ENCODE peak calls at places on chromosomes 5 and 9, in four cellular contexts. X is neuronal stem cell, P is neural progenitor cell, Q is OCI-LY7. U is an unnamed sample.

GRCh38 chr5:21701317-21701716 is 1151.8 kb downstream of the CDH12 start:
- DNase-seq in Q (no peak), X (no peak), P (peak; percentile 15), U (no peak)

GRCh38 chr9:114884787-114885452 is 45.5 kb downstream of the TNFSF8 start:
- DNase-seq in X (no peak), P (no peak), Q (no peak), U (no peak)

GRCh38 chr9:93059960-93060591 is 1.6 kb downstream of the SUSD3 start:
- DNase-seq in P (no peak), X (no peak), Q (no peak), U (no peak)

GRCh38 chr9:17137576-17137975 is 2.7 kb downstream of the CNTLN start:
- DNase-seq in P (no peak), Q (no peak), X (no peak), U (no peak)

GRCh38 chr9:98132806-98133631 is 14.0 kb upstream of the TRIM14 start:
- DNase-seq in Q (peak; percentile 38), P (peak; percentile 77), X (peak; percentile 32), U (no peak)

GRCh38 chr5:598564-598890 is 13.6 kb upstream of the CEP72 start:
- DNase-seq in X (no peak), Q (no peak), P (no peak), U (no peak)

GRCh38 chr9:72883867-72884266 is 69.0 kb downstream of the ALDH1A1 start:
- DNase-seq in X (no peak), P (no peak), Q (no peak), U (no peak)

GRCh38 chr9:93391898-93392297 is 59.6 kb upstream of the FAM120A start:
- DNase-seq in X (no peak), Q (no peak), P (no peak), U (no peak)

GRCh38 chr5:124634228-124634819 is 112.1 kb downstream of the ZNF608 start:
- DNase-seq in Q (no peak), X (no peak), P (no peak), U (no peak)

GRCh38 chr5:2462026-2462691 is 289.3 kb downstream of the IRX2 start:
- DNase-seq in P (no peak), Q (no peak), X (no peak), U (no peak)

GRCh38 chr5:101067415-101067814 is 164.3 kb upstream of the ST8SIA4 start:
- DNase-seq in Q (no peak), P (no peak), X (no peak), U (no peak)

GRCh38 chr9:331197-331596 is 116.5 kb downstream of the DOCK8 start:
- DNase-seq in X (no peak), Q (no peak), P (no peak), U (no peak)

GRCh38 chr9:129335456-129336129 is 157.5 kb upstream of the IER5L start:
- DNase-seq in Q (no peak), P (no peak), X (no peak), U (no peak)

GRCh38 chr9:129334744-129335080 is 156.7 kb upstream of the IER5L start:
- DNase-seq in Q (no peak), X (no peak), P (no peak), U (no peak)

GRCh38 chr9:129337287-129338140 is 159.5 kb upstream of the IER5L start:
- DNase-seq in P (no peak), X (no peak), Q (no peak), U (no peak)

GRCh38 chr9:129336130-129336528 is 158.1 kb upstream of the IER5L start:
- DNase-seq in Q (no peak), X (no peak), P (no peak), U (no peak)

DNA sequence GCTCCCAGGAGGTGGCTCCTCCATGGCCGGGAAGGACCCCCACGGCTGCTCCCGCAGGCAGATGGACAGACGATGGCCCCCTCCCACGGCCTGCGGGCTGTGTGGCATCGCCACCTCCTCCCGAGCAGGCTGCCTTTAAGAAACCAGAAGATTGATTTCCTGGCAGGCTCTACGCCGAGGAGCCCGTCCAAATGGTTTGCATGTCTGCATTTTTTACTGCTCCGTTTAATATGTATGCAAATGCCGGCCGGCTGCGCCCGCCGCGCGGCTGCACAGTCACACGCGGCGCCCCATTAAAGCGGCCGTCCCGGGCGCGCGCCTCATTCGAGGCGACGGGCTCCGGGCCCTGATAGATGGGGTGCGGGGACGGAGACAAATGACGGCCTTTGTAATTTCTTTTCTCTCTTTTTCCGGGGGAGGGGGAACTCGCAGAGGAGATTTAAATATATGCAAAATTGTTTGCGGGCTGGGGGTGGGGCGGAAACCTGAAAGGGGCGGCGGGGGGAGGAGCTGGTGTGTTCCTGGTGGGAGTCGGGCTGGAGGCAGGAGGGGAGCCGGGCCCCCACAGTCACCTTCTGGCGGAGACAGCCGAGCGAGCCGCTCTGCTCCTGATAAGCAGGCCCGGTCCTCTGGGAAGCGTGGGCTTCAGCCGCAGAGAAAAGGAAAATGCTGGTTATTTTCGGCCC is 158.7 kb upstream of the IER5L start:
- DNase-seq in P (peak; percentile 78), X (no peak), Q (peak; percentile 59), U (no peak)
- H2AFZ ChIP-seq in P (peak overlapping the region; percentile 46), X (peak overlapping the region; percentile 70), Q (peak overlapping the region; percentile 83), U (peak overlapping the region; percentile 37)

DNA sequence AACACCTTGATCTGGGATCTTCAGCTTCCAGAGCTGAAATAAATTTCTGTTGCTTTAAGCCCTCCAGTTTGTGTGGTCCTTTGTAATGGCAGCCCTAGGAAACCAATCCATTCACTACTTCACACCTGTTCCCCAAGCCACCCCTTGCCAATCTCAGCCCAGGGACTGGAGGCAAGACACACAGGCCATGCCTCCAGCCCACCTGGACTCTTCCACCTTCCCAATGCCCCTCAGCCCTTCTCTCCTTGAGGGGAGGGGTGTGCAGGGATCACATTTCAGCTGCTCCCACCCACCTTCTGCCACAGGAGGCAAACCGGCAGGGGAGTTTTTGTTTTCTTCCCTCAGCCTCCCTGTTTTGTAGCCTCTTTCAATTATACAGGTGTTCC is 1.5 kb downstream of the CCNJL start:
- DNase-seq in P (peak; percentile 12), Q (no peak), X (no peak), U (no peak)
- H3K4me3 ChIP-seq in P (peak overlapping the region; percentile 83), Q (no peak overlapping the region), X (peak overlapping the region; percentile 71), U (no peak overlapping the region)

GRCh38 chr5:138602371-138603000 is 27.3 kb upstream of the HSPA9 start:
- DNase-seq in Q (no peak), X (no peak), P (no peak), U (no peak)
- H2AFZ ChIP-seq in Q (no peak overlapping the region), X (peak overlapping the region; percentile 69), P (peak overlapping the region; percentile 52), U (no peak overlapping the region)

GRCh38 chr5:103119765-103120606 is at the start of the genes GIN1 and PPIP5K2:
- DNase-seq in X (peak; percentile 96), P (peak; percentile 97), Q (peak; percentile 98), U (peak; percentile 99)
- H3K4me3 ChIP-seq in X (peak within 1 kb of the TSS; percentile 93), P (peak within 1 kb of the TSS; percentile 82), Q (peak within 1 kb of the TSS; percentile 90), U (peak within 1 kb of the TSS; percentile 95)

DNA sequence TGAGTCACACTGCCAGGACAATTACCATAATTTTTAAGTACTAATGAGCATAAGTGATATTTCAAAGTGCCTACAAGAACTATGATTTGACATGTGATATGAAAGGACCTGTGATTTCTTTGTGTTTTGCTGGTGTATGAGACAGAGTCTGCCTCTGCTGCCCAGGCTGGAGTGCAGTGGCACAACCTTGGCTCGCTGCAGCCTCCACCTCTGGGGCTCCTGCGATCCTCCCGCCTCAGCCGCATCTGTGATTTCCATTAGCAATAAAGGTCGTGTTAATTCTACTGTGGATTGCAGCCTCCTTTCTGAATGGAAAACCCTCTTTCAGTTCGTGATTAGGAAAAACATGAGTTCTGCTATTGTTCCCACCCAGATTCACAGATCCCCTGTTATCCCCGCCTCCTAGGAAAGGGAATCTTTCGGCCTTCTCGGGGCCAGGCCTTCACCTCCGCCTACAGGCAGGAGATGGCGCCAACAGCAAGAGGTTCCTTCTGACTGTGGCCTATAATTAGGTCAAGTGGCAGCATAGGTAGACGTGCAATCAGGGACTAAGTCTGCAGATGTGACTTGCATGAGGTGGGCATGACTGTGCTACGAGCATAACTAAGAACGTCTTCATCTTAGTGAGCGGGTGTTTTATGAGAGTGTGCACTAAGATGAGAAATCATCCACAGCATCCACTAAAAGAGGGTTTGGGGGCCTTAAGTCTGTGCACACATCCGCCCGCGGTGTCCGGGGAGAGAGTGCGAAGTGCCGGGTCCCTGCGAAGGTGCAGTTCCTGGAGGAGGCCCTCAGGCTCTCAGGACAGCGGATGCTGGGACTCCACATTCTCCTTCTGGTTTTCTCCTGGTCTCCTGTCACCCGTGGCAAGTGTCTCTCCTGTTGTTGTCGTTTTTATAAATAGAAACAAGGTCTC is 23.1 kb downstream of the TRIM7 start:
- DNase-seq in X (no peak), P (peak; percentile 87), Q (peak; percentile 87), U (peak; percentile 86)
- H2AFZ ChIP-seq in X (peak overlapping the region; percentile 66), P (peak overlapping the region; percentile 58), Q (peak overlapping the region; percentile 41), U (no peak overlapping the region)

GRCh38 chr9:36165766-36166149 is 3.4 kb upstream of the CCIN start:
- DNase-seq in X (no peak), Q (no peak), P (no peak), U (peak; percentile 35)
- H3K4me3 ChIP-seq in X (no peak overlapping the region), Q (peak overlapping the region; percentile 69), P (no peak overlapping the region), U (no peak overlapping the region)

GRCh38 chr5:73280386-73280785 is 107.4 kb downstream of the TMEM174 start:
- DNase-seq in X (no peak), Q (no peak), P (no peak), U (no peak)

GRCh38 chr5:73278693-73279092 is 105.7 kb downstream of the TMEM174 start:
- DNase-seq in X (no peak), Q (no peak), P (no peak), U (no peak)

GRCh38 chr5:73282383-73282782 is 109.4 kb downstream of the TMEM174 start:
- DNase-seq in P (no peak), X (no peak), Q (no peak), U (no peak)

GRCh38 chr5:73282923-73283322 is 109.9 kb downstream of the TMEM174 start:
- DNase-seq in X (no peak), Q (no peak), P (no peak), U (no peak)

DNA sequence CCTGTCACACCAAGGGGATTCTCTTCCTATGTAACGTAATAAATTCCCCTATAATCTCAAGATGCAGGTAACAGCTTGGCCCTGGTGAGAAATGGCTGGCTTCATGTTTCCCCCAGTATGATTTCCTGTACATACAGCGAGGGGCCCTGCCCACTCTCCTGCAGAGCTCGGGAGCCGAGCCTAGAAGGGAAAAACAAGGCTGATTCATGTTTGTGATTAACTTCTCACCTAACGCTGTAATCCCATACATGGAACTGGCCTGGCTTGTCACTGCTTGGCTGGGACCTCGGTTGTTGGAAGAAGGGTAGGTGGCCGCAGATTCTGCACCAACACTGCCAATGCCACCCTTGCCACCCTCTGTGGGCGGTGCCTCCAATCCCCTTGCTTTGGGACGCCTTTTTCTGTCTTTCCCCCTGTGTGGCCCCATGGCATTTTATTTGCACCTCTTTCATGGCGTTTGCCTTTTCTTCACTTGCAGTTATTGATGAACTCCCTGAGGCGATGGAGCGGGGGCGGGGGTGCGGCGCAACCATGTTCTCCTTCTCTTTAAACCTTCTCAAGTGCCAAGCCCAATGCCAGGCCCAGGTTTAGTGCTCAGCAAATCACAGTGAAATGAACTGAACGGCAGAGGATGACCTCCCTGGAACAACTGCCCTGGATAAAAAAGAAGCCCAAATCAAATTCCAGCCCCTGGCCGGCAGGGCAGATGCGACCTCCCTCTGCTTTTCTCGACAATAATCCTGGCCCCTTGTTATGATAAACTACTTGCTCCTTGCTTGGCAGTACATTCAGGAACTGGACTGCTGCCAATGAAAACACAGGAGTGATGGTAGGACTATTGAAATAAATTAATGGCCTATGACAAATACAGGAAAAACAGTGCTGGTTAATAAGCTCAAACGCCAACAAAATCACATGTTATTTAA is 108.1 kb downstream of the TMEM174 start:
- DNase-seq in P (no peak), X (no peak), Q (no peak), U (no peak)
- H2AFZ ChIP-seq in P (no peak overlapping the region), X (no peak overlapping the region), Q (no peak overlapping the region), U (no peak overlapping the region)